ENCODE peak calls at places on chromosomes 16 and 17, in seven cellular contexts. G, U, P, Q, B, E and H are unnamed samples.

GRCh38 chr17:57092171-57092570 is 7.1 kb downstream of the AKAP1 start:
- DNase-seq in G (peak), U (no peak), P (no peak), Q (no peak), B (no peak), E (no peak), H (no peak)

GRCh38 chr16:7182510-7183109 is 150.0 kb upstream of the RBFOX1 start:
- DNase-seq in G (no peak), U (no peak), P (no peak), Q (peak), B (no peak), E (no peak), H (no peak)

GRCh38 chr16:69182730-69183416 is 4.1 kb upstream of the SNTB2 start:
- DNase-seq in G (no peak), U (no peak), P (no peak), Q (no peak), B (no peak), E (no peak), H (no peak)

GRCh38 chr16:83335076-83335475 is 472.7 kb upstream of the HSBP1 start:
- DNase-seq in G (peak), U (no peak), P (no peak), Q (no peak), B (no peak), E (no peak), H (no peak)

GRCh38 chr17:57868007-57868774 is 18.3 kb upstream of the MRPS23 start:
- DNase-seq in G (peak), U (peak), P (no peak), Q (no peak), B (no peak), E (peak), H (no peak)

GRCh38 chr17:3973498-3974137 is 9.4 kb upstream of the ATP2A3 start:
- DNase-seq in G (no peak), U (no peak), P (peak), Q (no peak), B (no peak), E (no peak), H (peak)

GRCh38 chr17:31724026-31724425 is 135.0 kb downstream of the COPRS start:
- DNase-seq in G (peak), U (peak), P (no peak), Q (no peak), B (no peak), E (no peak), H (no peak)

GRCh38 chr17:64025732-64026294 is 5.4 kb upstream of the ICAM2 start:
- DNase-seq in G (peak), U (peak), P (peak), Q (peak), B (peak), E (peak), H (peak)

GRCh38 chr17:31067699-31068184 is 27.0 kb upstream of the NF1 start:
- DNase-seq in G (peak), U (peak), P (no peak), Q (no peak), B (no peak), E (no peak), H (no peak)

GRCh38 chr16:69535123-69536050 is 30.4 kb upstream of the NFAT5 start:
- DNase-seq in G (peak), U (peak), P (peak), Q (no peak), B (no peak), E (no peak), H (no peak)

GRCh38 chr17:50003916-50004315 is 8.9 kb upstream of the DLX3 start:
- DNase-seq in G (no peak), U (no peak), P (no peak), Q (no peak), B (no peak), E (no peak), H (no peak)

GRCh38 chr17:36870618-36871002 is 66.7 kb upstream of the LHX1 start:
- DNase-seq in G (no peak), U (no peak), P (no peak), Q (no peak), B (no peak), E (no peak), H (no peak)

GRCh38 chr16:71840052-71840451 is 5.7 kb upstream of the ATXN1L start:
- DNase-seq in G (peak), U (peak), P (no peak), Q (no peak), B (no peak), E (no peak), H (no peak)